ENCODE peak calls at places on chromosomes 12 and 14, in four cellular contexts. N is BE2C, F is A549, K is lung. U is an unnamed sample.

GRCh38 chr14:77615231-77616132 is 955 bp downstream of the SPTLC2 start:
- DNase-seq in K (no peak), F (no peak), N (peak; percentile 18), U (no peak)

GRCh38 chr14:69313176-69313575 is 53.2 kb downstream of the GALNT16 start:
- DNase-seq in N (no peak), K (no peak), F (no peak), U (no peak)

GRCh38 chr12:64900540-64900939 is 76.1 kb downstream of the TBC1D30 start:
- DNase-seq in K (no peak), N (no peak), F (no peak), U (no peak)

GRCh38 chr12:6374028-6374780 is 1.2 kb downstream of the SCNN1A start:
- DNase-seq in F (no peak), N (no peak), K (no peak), U (no peak)

GRCh38 chr12:64256166-64256800 is 34.2 kb upstream of the KICS2 start:
- DNase-seq in F (no peak), N (no peak), K (no peak), U (peak; percentile 26)

GRCh38 chr12:113852695-113853490 is 113.2 kb downstream of the RBM19 start:
- DNase-seq in K (no peak), N (no peak), F (no peak), U (no peak)

GRCh38 chr12:39723831-39724230 is 104.2 kb upstream of the ABCD2 start:
- DNase-seq in K (no peak), F (no peak), N (peak; percentile 61), U (no peak)

GRCh38 chr14:21055473-21056117 is 2.0 kb upstream of the RNASE8 start:
- DNase-seq in K (no peak), N (no peak), F (no peak), U (no peak)

GRCh38 chr14:65252471-65253255 is 150.3 kb upstream of the MAX start:
- DNase-seq in N (no peak), K (no peak), F (no peak), U (peak; percentile 76)

GRCh38 chr14:76123426-76124095 is 28.2 kb upstream of the GPATCH2L start:
- DNase-seq in N (no peak), F (no peak), K (no peak), U (no peak)

GRCh38 chr12:122947352-122947792 is 18.9 kb downstream of the ABCB9 start:
- DNase-seq in N (no peak), F (no peak), K (peak; percentile 39), U (no peak)

GRCh38 chr12:116535241-116535640 is 23.9 kb upstream of the MAP1LC3B2 start:
- DNase-seq in N (no peak), K (no peak), F (no peak), U (no peak)

GRCh38 chr12:130819681-130820080 is 19.4 kb downstream of the STX2 start:
- DNase-seq in K (no peak), F (no peak), N (no peak), U (no peak)

GRCh38 chr12:130818381-130819247 is 20.4 kb downstream of the STX2 start:
- DNase-seq in K (peak; percentile 65), N (peak; percentile 81), F (peak; percentile 91), U (no peak)

GRCh38 chr12:130817804-130818203 is 21.2 kb downstream of the STX2 start:
- DNase-seq in F (no peak), K (no peak), N (no peak), U (no peak)

GRCh38 chr12:130816055-130816454 is 23.0 kb downstream of the STX2 start:
- DNase-seq in K (no peak), N (peak; percentile 32), F (no peak), U (no peak)

DNA sequence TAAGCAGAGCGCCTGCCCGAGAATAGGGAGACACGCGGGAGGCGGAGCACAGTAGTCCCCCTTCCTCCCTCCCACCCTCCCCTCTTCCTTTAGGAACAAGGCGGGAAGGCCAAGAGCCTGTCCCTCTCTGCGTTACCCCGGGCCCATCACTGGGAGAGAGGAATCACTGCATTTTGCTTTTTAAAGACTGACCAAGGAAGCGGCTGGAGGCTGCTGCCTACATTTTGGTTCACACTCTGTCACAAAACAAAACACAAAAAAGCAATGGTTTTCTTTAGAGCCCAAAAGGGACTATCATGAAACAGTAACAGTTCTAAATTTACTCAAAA is 19.8 kb downstream of the STX2 start:
- DNase-seq in N (no peak), K (no peak), F (no peak), U (no peak)
- H3K4me3 ChIP-seq in N (no peak overlapping the region), K (no peak overlapping the region), F (no peak overlapping the region), U (no peak overlapping the region)

GRCh38 chr12:12806784-12807516 is 6.2 kb upstream of the DDX47 start:
- DNase-seq in N (no peak), F (no peak), K (no peak), U (no peak)

GRCh38 chr12:12804432-12804886 is 8.7 kb upstream of the DDX47 start:
- DNase-seq in F (peak; percentile 86), N (no peak), K (no peak), U (no peak)

GRCh38 chr12:12811343-12811742 is 1.8 kb upstream of the DDX47 start:
- DNase-seq in F (no peak), N (no peak), K (no peak), U (no peak)

GRCh38 chr12:12810507-12811143 is 2.5 kb upstream of the DDX47 start:
- DNase-seq in N (no peak), K (no peak), F (no peak), U (no peak)

GRCh38 chr12:12807970-12808702 is 5.0 kb upstream of the DDX47 start:
- DNase-seq in K (no peak), N (no peak), F (no peak), U (peak; percentile 65)
- H3K4me3 ChIP-seq in K (no peak overlapping the region), N (no peak overlapping the region), F (no peak overlapping the region), U (no peak overlapping the region)

GRCh38 chr14:60206249-60206670 is 41.1 kb upstream of the DHRS7 start:
- DNase-seq in F (no peak), K (no peak), N (no peak), U (no peak)

GRCh38 chr14:60199321-60199720 is 34.1 kb upstream of the DHRS7 start:
- DNase-seq in K (no peak), N (no peak), F (no peak), U (no peak)

GRCh38 chr14:60206837-60207533 is 41.8 kb upstream of the DHRS7 start:
- DNase-seq in K (no peak), N (no peak), F (no peak), U (no peak)

GRCh38 chr14:60204843-60205774 is 39.9 kb upstream of the DHRS7 start:
- DNase-seq in F (no peak), K (no peak), N (no peak), U (no peak)

DNA sequence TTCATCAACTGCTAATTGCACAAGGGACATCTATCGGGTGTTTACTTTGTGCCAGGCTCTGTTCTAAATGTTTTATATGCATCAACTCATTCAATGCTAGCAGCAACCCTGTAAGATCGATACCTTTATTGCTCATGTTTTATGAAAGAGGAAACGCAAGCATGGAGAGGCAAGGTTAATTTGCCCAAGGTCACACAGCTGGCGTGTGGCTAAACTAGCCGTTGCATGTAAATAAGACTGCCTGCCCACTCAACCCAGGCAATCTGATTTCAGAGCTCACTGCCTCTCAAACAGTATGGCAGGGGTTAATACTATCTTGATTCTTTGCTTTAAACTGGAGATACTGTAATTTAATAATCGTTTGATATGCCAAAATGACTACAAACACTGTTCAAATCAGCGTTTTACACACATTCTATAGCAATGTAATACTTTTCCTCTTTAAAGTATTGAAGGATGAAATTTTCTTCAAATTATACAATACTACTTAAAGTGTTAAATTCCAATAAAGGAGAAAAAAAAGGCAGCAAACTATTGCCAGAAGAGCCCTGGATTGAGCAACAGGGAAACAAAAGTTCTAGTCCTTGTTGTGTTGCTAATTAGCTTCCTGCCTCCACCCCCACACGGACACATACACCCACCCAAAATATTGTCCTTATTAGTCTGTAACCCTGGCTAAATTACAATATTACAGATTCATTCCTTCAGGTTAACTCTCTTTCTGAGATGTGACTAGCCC is 39.1 kb upstream of the DHRS7 start:
- DNase-seq in N (no peak), K (no peak), F (no peak), U (no peak)
- H3K4me3 ChIP-seq in N (peak overlapping the region; percentile 22), K (no peak overlapping the region), F (no peak overlapping the region), U (no peak overlapping the region)

GRCh38 chr12:51779876-51780275 is 68.6 kb downstream of the FIGNL2 start:
- DNase-seq in F (no peak), K (no peak), N (no peak), U (no peak)
- H3K4me3 ChIP-seq in F (no peak overlapping the region), K (no peak overlapping the region), N (no peak overlapping the region), U (no peak overlapping the region)

DNA sequence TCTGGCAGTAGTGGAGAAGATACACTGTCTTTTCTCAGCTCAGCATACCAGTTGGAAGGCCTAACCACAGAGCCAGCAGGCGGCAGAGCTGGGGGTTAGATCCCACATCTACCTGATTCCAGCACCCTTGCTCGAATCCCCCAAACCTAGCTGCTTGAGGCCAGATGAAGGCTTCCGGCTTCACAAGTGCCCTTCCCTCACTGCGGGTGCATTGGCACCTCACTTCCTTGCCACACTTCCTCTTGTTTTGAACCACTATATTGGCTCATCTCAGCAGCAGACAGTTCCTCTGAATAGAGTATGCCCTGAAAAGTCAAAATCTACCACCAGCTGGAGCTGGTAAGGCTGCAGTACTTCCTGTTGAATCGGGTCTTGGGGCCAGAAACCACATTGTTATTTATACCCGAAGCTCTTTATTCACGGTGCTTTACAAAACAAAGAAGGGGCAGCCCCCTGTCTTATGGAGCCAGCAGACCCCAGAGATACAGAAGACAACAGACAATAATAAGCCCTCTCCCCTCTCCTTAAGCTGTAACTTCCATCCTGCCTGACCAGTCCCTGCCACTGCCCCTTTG is 233.7 kb downstream of the EFCAB11 start:
- DNase-seq in F (no peak), K (peak; percentile 38), N (no peak), U (peak; percentile 96)
- H3K4me3 ChIP-seq in F (no peak overlapping the region), K (no peak overlapping the region), N (no peak overlapping the region), U (peak overlapping the region; percentile 15)

GRCh38 chr14:91860238-91860637 is 7.1 kb downstream of the TC2N start:
- DNase-seq in K (no peak), F (no peak), N (no peak), U (no peak)
- H3K4me3 ChIP-seq in K (no peak overlapping the region), F (no peak overlapping the region), N (no peak overlapping the region), U (no peak overlapping the region)

GRCh38 chr14:30227871-30228270 is 300.2 kb upstream of the PRKD1 start:
- DNase-seq in N (no peak), F (no peak), K (no peak), U (no peak)
- H3K4me3 ChIP-seq in N (no peak overlapping the region), F (no peak overlapping the region), K (no peak overlapping the region), U (no peak overlapping the region)

DNA sequence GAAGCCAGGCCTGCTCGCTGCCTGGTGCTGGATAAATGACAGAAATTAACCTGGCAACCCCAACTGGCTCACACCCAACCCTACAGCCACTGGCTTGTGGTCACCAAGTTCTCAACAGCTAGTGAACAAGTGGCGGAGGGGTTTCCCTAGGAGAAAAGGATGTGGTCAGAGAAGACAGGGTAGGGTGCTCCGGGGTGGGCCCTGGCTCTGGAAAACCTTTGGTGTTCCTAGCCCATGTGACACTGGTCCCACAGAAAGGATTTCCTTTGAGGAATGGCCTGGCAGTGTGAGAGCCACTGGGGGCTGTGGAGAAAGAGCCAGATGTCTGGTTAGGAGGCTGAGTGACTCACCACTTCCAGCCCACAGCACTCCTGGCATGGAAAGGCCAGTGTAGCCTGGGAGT is 8.7 kb downstream of the SYNE3 start:
- DNase-seq in K (no peak), N (peak; percentile 78), F (no peak), U (no peak)
- H3K4me3 ChIP-seq in K (no peak overlapping the region), N (no peak overlapping the region), F (no peak overlapping the region), U (no peak overlapping the region)

U was measured in Jurkat, Clone E6-1.